ENCODE peak calls at places on chromosome 9, in eight cellular contexts. Y is neural progenitor cell; D is mucosa of descending colon; U is fibroblast of lung; R is mammary epithelial cell; Q is CD8-positive, alpha-beta T cell; X is fibroblast of pulmonary artery; W is foreskin fibroblast. C is an unnamed sample.

GRCh38 chr9:28134577-28134976 is 561.3 kb upstream of the C9orf72 start:
- DNase-seq in Y (no peak), Q (no peak), W (no peak), D (no peak), X (no peak), R (no peak), U (no peak), C (no peak)

GRCh38 chr9:29439961-29440360 is 1866.7 kb upstream of the C9orf72 start:
- DNase-seq in W (peak), Q (no peak), U (peak), D (no peak), R (no peak), Y (no peak), X (peak), C (no peak)

GRCh38 chr9:108271646-108272349 is 584.0 kb downstream of the ACTL7B start:
- DNase-seq in D (peak), X (peak), U (peak), W (peak), Q (no peak), Y (peak), R (peak), C (peak)

GRCh38 chr9:131239307-131239975 is 36.9 kb downstream of the FAM78A start:
- DNase-seq in Y (no peak), D (no peak), Q (no peak), W (no peak), R (no peak), U (no peak), X (no peak), C (no peak)

GRCh38 chr9:69474821-69475220 is 149.8 kb downstream of the ENTREP1 start:
- DNase-seq in Y (no peak), X (no peak), Q (no peak), W (no peak), R (no peak), D (no peak), U (no peak), C (no peak)

GRCh38 chr9:128628471-128629048 is 28.1 kb downstream of the DYNC2I2 start:
- DNase-seq in U (no peak), X (no peak), Q (no peak), R (no peak), Y (peak), D (peak), W (peak), C (no peak)

GRCh38 chr9:111198936-111199335 is 131.1 kb downstream of the OR2K2 start:
- DNase-seq in W (peak), Q (no peak), Y (no peak), X (no peak), U (peak), R (no peak), D (no peak), C (no peak)

GRCh38 chr9:97978706-97979105 is 4.4 kb upstream of the ANP32B start:
- DNase-seq in R (no peak), Q (no peak), X (no peak), W (no peak), U (no peak), Y (no peak), D (no peak), C (no peak)

GRCh38 chr9:110895141-110895912 is 142.9 kb downstream of the LPAR1 start:
- DNase-seq in Y (no peak), U (no peak), X (no peak), R (no peak), W (peak), D (no peak), Q (no peak), C (no peak)

GRCh38 chr9:131697908-131698714 is 41.8 kb downstream of the RAPGEF1 start:
- DNase-seq in X (no peak), U (no peak), W (no peak), Y (no peak), Q (no peak), R (no peak), D (no peak), C (no peak)

GRCh38 chr9:6413365-6414263 is 615 bp downstream of the UHRF2 start:
- DNase-seq in Y (peak), Q (peak), R (peak), D (peak), W (peak), U (no peak), X (peak), C (no peak)

GRCh38 chr9:15935661-15936315 is 382.9 kb downstream of the CCDC171 start:
- DNase-seq in R (no peak), Y (no peak), D (no peak), Q (no peak), X (no peak), W (peak), U (peak), C (no peak)

GRCh38 chr9:131487001-131487400 is 15.7 kb upstream of the POMT1 start:
- DNase-seq in W (no peak), X (no peak), D (no peak), R (no peak), U (no peak), Y (no peak), Q (no peak), C (no peak)

GRCh38 chr9:18141681-18142080 is 332.3 kb upstream of the ADAMTSL1 start:
- DNase-seq in Q (no peak), D (no peak), W (no peak), U (no peak), R (no peak), X (no peak), Y (no peak), C (no peak)

GRCh38 chr9:6024035-6024554 is 8.7 kb upstream of the RANBP6 start:
- DNase-seq in D (no peak), W (peak), R (no peak), Y (peak), X (no peak), Q (no peak), U (peak), C (no peak)

GRCh38 chr9:87236546-87236945 is 261.1 kb upstream of the DAPK1 start:
- DNase-seq in D (no peak), X (no peak), Y (no peak), Q (no peak), R (no peak), W (peak), U (no peak), C (no peak)

GRCh38 chr9:13461588-13461987 is 182.1 kb upstream of the MPDZ start:
- DNase-seq in U (no peak), Y (no peak), Q (no peak), X (no peak), W (no peak), R (no peak), D (no peak), C (no peak)

GRCh38 chr9:77606526-77606925 is 41.6 kb downstream of the GNA14 start:
- DNase-seq in Y (no peak), W (no peak), D (no peak), X (no peak), Q (no peak), R (no peak), U (no peak), C (no peak)

GRCh38 chr9:137579259-137579604 is 507 bp upstream of the DPH7 start:
- DNase-seq in D (no peak), W (no peak), U (no peak), Y (no peak), Q (no peak), R (no peak), X (no peak), C (no peak)

GRCh38 chr9:115689331-115689730 is 464.3 kb upstream of the PAPPA start:
- DNase-seq in X (no peak), U (no peak), R (no peak), W (no peak), D (no peak), Y (no peak), Q (no peak), C (no peak)

GRCh38 chr9:137241490-137242328 is 622 bp downstream of the TUBB4B start:
- DNase-seq in Y (peak), D (peak), W (peak), U (peak), Q (peak), R (peak), X (peak), C (no peak)

GRCh38 chr9:12502520-12502919 is 190.7 kb upstream of the TYRP1 start:
- DNase-seq in W (no peak), R (no peak), D (no peak), Y (no peak), U (no peak), Q (no peak), X (no peak), C (no peak)

GRCh38 chr9:1271786-1272185 is 221.6 kb downstream of the DMRT2 start:
- DNase-seq in Q (no peak), W (no peak), U (no peak), X (no peak), R (no peak), D (no peak), Y (no peak), C (no peak)

GRCh38 chr9:113957778-113958430 is 81.8 kb downstream of the ZNF618 start:
- DNase-seq in X (peak), W (peak), R (peak), U (peak), Y (no peak), D (peak), Q (no peak), C (peak)

GRCh38 chr9:36485647-36486453 is 85.8 kb upstream of the RNF38 start:
- DNase-seq in X (no peak), D (peak), R (no peak), Y (peak), U (peak), Q (no peak), W (peak), C (no peak)

GRCh38 chr9:99255651-99256050 is 33.6 kb downstream of the SEC61B start:
- DNase-seq in X (no peak), Q (no peak), U (no peak), Y (no peak), W (no peak), R (no peak), D (no peak), C (no peak)

GRCh38 chr9:129145841-129146292 is 32.2 kb downstream of the IER5L start:
- DNase-seq in X (peak), U (peak), D (no peak), Q (no peak), W (peak), Y (peak), R (no peak), C (peak)

GRCh38 chr9:74498616-74499095 is 1.5 kb downstream of the RORB start:
- DNase-seq in D (no peak), W (no peak), U (no peak), Q (no peak), X (no peak), Y (no peak), R (no peak), C (no peak)

GRCh38 chr9:95078934-95079333 is 238.6 kb downstream of the FANCC start:
- DNase-seq in D (no peak), R (no peak), U (no peak), Y (peak), Q (no peak), X (no peak), W (no peak), C (no peak)
- TF ChIP-seq CTCF in D (no peak), R (no peak), U (no peak), Y (peak), Q (no peak), X (no peak), W (no peak), C (no peak)

GRCh38 chr9:135122316-135122715 is 34.8 kb downstream of the OLFM1 start:
- DNase-seq in W (no peak), R (no peak), U (no peak), Y (no peak), X (no peak), Q (no peak), D (no peak), C (no peak)
- H3K4me3 ChIP-seq in W (no peak), R (no peak), U (no peak), Y (no peak), X (no peak), Q (no peak), D (no peak), C (no peak)

DNA sequence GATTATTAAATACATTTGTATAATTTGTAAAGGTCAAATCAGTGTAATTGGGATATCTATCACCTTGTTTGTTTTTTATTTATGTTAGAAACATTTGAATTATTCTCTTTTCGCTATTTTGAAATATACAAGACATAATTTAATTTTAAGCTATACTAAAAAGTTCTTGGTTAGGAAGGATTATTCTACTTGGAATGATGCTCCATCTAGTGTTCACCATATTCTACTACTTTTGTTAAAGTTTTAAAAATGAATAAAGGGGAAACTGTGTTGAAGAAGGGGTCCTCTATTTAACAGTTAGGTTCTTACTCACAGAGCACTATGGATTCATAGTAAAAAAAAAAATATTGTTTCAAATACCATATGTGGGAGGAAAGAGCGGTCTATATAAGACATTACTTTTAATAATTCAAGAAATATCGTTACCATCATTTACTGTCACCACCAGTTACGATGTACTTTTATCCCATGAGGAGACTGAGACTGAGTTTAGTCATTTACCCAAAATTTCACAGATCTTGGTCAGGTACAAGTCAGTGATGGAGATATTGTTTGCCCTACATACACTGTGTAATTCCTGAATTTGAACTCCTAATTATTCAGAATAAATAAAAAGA is 6.3 kb upstream of the STOM start:
- DNase-seq in Q (no peak), R (no peak), U (peak), D (no peak), X (peak), Y (no peak), W (peak), C (no peak)
- TF ChIP-seq CTCF in Q (peak), R (peak), U (no peak), D (no peak), X (peak), Y (peak), W (peak), C (no peak)

GRCh38 chr9:70602364-70603019 is 188.0 kb upstream of the KLF9 start:
- DNase-seq in Y (peak), D (peak), R (peak), W (peak), X (peak), Q (peak), U (peak), C (peak)
- H3K4me3 ChIP-seq in Y (no peak), D (no peak), R (no peak), W (no peak), X (peak), Q (no peak), U (no peak), C (no peak)

GRCh38 chr9:33858346-33858869 is 41.4 kb downstream of the UBE2R2 start:
- DNase-seq in D (no peak), U (peak), Y (no peak), W (no peak), X (no peak), Q (no peak), R (peak), C (no peak)

GRCh38 chr9:33861917-33862453 is 45.0 kb downstream of the UBE2R2 start:
- DNase-seq in X (no peak), R (no peak), Y (no peak), U (no peak), W (no peak), D (peak), Q (no peak), C (no peak)

GRCh38 chr9:33856247-33856646 is 39.3 kb downstream of the UBE2R2 start:
- DNase-seq in Q (no peak), W (no peak), X (no peak), R (no peak), U (no peak), D (no peak), Y (no peak), C (no peak)

DNA sequence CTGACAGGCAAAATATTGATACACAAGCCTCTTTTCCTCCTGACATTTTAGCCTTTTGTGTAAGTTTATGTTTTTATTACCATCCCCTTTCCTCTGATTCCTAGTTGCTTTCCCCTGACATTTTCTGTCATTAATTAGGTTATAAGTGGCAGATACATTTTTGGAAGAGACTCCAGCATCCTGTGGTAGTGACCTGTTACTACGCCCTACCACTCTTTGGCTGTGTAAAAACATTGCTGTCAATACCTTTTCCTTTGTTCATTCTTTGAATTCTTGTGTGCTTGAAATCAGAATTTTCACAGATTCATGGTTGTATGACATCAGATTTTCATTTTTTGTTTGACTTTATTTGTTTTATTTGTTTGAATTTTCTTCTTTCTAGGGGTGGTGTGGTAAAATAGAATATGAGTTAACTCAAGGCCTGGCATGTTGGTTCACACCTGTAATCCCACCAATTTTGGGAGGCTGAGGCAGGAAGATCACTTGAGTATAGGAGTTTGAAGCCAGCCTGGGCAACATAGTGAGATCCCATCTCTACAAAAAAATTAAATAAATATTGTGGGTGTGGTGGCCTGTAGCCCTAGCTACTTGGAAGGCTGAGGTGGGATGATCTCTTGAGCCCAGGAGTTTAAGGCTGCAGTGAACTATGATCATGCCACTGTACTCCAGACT is 43.4 kb downstream of the UBE2R2 start:
- DNase-seq in D (no peak), Q (no peak), W (no peak), X (no peak), U (no peak), R (no peak), Y (no peak), C (no peak)
- TF ChIP-seq CTCF in D (no peak), Q (no peak), W (no peak), X (peak), U (no peak), R (peak), Y (no peak), C (no peak)

C was measured in astrocyte of the cerebellum.